ENCODE peak calls at places on chromosomes 6 and 20, in nine cellular contexts. T is KBM-7, P is A172, K is NCI-H2227 treated with DMSO at 0.1 percent for 48 hours, G is neural progenitor cell, L is GOT3, Z is HFF-Myc, I is NCI-H69, M is NCI-H2029. W is an unnamed sample.

GRCh38 chr6:127302728-127303675 is 36.3 kb downstream of the RNF146 start:
- DNase-seq in T (peak; percentile 76), P (peak; percentile 41), K (peak; percentile 4), G (peak; percentile 25), L (no peak), Z (peak; percentile 15), I (peak; percentile 52), M (peak; percentile 39), W (peak; percentile 42)

GRCh38 chr6:99613398-99613704 is 6.7 kb downstream of the PRDM13 start:
- DNase-seq in T (no peak), P (no peak), K (no peak), G (peak; percentile 89), L (no peak), Z (no peak), I (peak; percentile 83), M (no peak), W (peak; percentile 47)

GRCh38 chr6:11214438-11214837 is 18.0 kb downstream of the NEDD9 start:
- DNase-seq in T (no peak), P (no peak), K (no peak), G (no peak), L (no peak), Z (no peak), I (no peak), M (no peak), W (no peak)

GRCh38 chr6:138691595-138692057 is 81.9 kb upstream of the CCDC28A start:
- DNase-seq in T (no peak), P (peak; percentile 18), K (no peak), G (peak; percentile 34), L (no peak), Z (no peak), I (peak; percentile 81), M (no peak), W (no peak)

GRCh38 chr6:43984442-43985321 is 142.6 kb downstream of the MRPL14 start:
- DNase-seq in T (no peak), P (no peak), K (no peak), G (no peak), L (no peak), Z (no peak), I (peak; percentile 18), M (no peak), W (no peak)

GRCh38 chr6:35544748-35545361 is 32.2 kb upstream of the TULP1 start:
- DNase-seq in T (no peak), P (no peak), K (no peak), G (no peak), L (no peak), Z (no peak), I (no peak), M (no peak), W (no peak)

GRCh38 chr20:542777-543368 is 717 bp downstream of the CSNK2A1 start:
- DNase-seq in T (peak; percentile 45), P (no peak), K (no peak), G (peak; percentile 39), L (no peak), Z (no peak), I (peak; percentile 63), M (no peak), W (peak; percentile 39)

GRCh38 chr20:8443464-8444072 is 311.5 kb downstream of the PLCB1 start:
- DNase-seq in T (peak; percentile 13), P (no peak), K (no peak), G (no peak), L (no peak), Z (no peak), I (peak; percentile 58), M (no peak), W (no peak)

GRCh38 chr20:10447028-10447427 is 11.9 kb downstream of the SLX4IP start:
- DNase-seq in T (peak; percentile 71), P (peak; percentile 67), K (peak; percentile 51), G (no peak), L (no peak), Z (peak; percentile 30), I (peak; percentile 85), M (peak; percentile 20), W (peak; percentile 36)

GRCh38 chr6:122109075-122109474 is 290.4 kb upstream of the HSF2 start:
- DNase-seq in T (no peak), P (no peak), K (no peak), G (no peak), L (no peak), Z (no peak), I (no peak), M (no peak), W (no peak)

GRCh38 chr20:17568045-17568788 is 1.7 kb upstream of the DSTN start:
- DNase-seq in T (no peak), P (no peak), K (peak; percentile 8), G (no peak), L (no peak), Z (no peak), I (peak; percentile 14), M (no peak), W (no peak)

GRCh38 chr6:44820366-44821158 is 433.1 kb downstream of the CDC5L start:
- DNase-seq in T (no peak), P (no peak), K (no peak), G (no peak), L (no peak), Z (no peak), I (no peak), M (no peak), W (no peak)

GRCh38 chr6:85537055-85537494 is 56.6 kb downstream of the SNX14 start:
- DNase-seq in T (peak; percentile 11), P (peak; percentile 11), K (no peak), G (no peak), L (no peak), Z (no peak), I (peak; percentile 8), M (no peak), W (no peak)

GRCh38 chr6:25165181-25165580 is 114.0 kb upstream of the CARMIL1 start:
- DNase-seq in T (no peak), P (no peak), K (no peak), G (no peak), L (no peak), Z (no peak), I (peak; percentile 33), M (peak; percentile 44), W (no peak)

GRCh38 chr6:155001482-155001881 is 6.4 kb downstream of the TIAM2 start:
- DNase-seq in T (no peak), P (no peak), K (no peak), G (no peak), L (no peak), Z (no peak), I (no peak), M (no peak), W (no peak)

W was measured in activated naive CD4-positive, alpha-beta T cell treated with anti-CD3 and anti-CD28 coated beads, Interleukin-2, amount 50 U/mL, for 16 hours.